ENCODE peak calls at places on chromosomes 5 and 9, in eight cellular contexts. Z, R, H, U, X, O, L and E are unnamed samples.

GRCh38 chr5:74865799-74866652 is at the start of gene FAM169A:
- DNase-seq in Z (peak), R (peak), H (peak), U (no peak), X (peak), O (peak), L (no peak), E (peak)

GRCh38 chr9:134434896-134435506 is 108.7 kb downstream of the RXRA start:
- DNase-seq in Z (peak), R (no peak), H (peak), U (peak), X (peak), O (peak), L (no peak), E (peak)

GRCh38 chr5:389197-389821 is 53.7 kb upstream of the EXOC3 start:
- DNase-seq in Z (peak), R (no peak), H (peak), U (peak), X (peak), O (no peak), L (no peak), E (no peak)

GRCh38 chr9:115117999-115118470 is at the start of gene TNC:
- DNase-seq in Z (no peak), R (peak), H (no peak), U (peak), X (no peak), O (peak), L (no peak), E (peak)

GRCh38 chr9:122248448-122248865 is 16.2 kb downstream of the RBM18 start:
- DNase-seq in Z (no peak), R (no peak), H (no peak), U (peak), X (no peak), O (no peak), L (peak), E (no peak)

GRCh38 chr5:64971538-64971937 is 202.8 kb downstream of the CWC27 start:
- DNase-seq in Z (no peak), R (no peak), H (no peak), U (no peak), X (no peak), O (no peak), L (no peak), E (no peak)

GRCh38 chr5:177419045-177419444 is 7.4 kb upstream of the GRK6 start:
- DNase-seq in Z (no peak), R (no peak), H (no peak), U (no peak), X (no peak), O (no peak), L (no peak), E (no peak)

GRCh38 chr5:4156889-4157288 is 561.3 kb downstream of the IRX1 start:
- DNase-seq in Z (no peak), R (no peak), H (no peak), U (no peak), X (no peak), O (no peak), L (no peak), E (no peak)

GRCh38 chr5:172444626-172445365 is 9.5 kb downstream of the SH3PXD2B start:
- DNase-seq in Z (no peak), R (no peak), H (no peak), U (peak), X (no peak), O (no peak), L (no peak), E (no peak)

GRCh38 chr5:103526164-103526915 is 36.2 kb downstream of the NUDT12 start:
- DNase-seq in Z (no peak), R (no peak), H (no peak), U (no peak), X (no peak), O (no peak), L (no peak), E (no peak)

GRCh38 chr9:110207071-110207923 is 662 bp downstream of the C9orf152 start:
- DNase-seq in Z (no peak), R (no peak), H (peak), U (no peak), X (no peak), O (peak), L (no peak), E (no peak)

GRCh38 chr5:38554860-38555259 is 1.6 kb downstream of the LIFR start:
- DNase-seq in Z (no peak), R (no peak), H (no peak), U (no peak), X (no peak), O (no peak), L (no peak), E (no peak)

GRCh38 chr5:172490739-172491461 is 36.6 kb upstream of the SH3PXD2B start:
- DNase-seq in Z (no peak), R (no peak), H (no peak), U (no peak), X (peak), O (peak), L (no peak), E (no peak)

GRCh38 chr9:105385372-105385985 is 62.4 kb upstream of the FSD1L start:
- DNase-seq in Z (no peak), R (no peak), H (no peak), U (peak), X (peak), O (peak), L (no peak), E (no peak)

GRCh38 chr5:14212838-14213237 is 69.7 kb downstream of the TRIO start:
- DNase-seq in Z (no peak), R (no peak), H (no peak), U (no peak), X (no peak), O (no peak), L (no peak), E (no peak)

GRCh38 chr9:126292736-126293521 is 33.7 kb upstream of the MVB12B start:
- DNase-seq in Z (no peak), R (no peak), H (no peak), U (no peak), X (no peak), O (no peak), L (no peak), E (no peak)

GRCh38 chr5:32581010-32581785 is 4.2 kb upstream of the SUB1 start:
- DNase-seq in Z (no peak), R (no peak), H (no peak), U (no peak), X (no peak), O (no peak), L (no peak), E (no peak)

GRCh38 chr5:129904102-129904666 is at the start of gene CHSY3:
- DNase-seq in Z (peak), R (peak), H (peak), U (peak), X (peak), O (peak), L (peak), E (peak)

GRCh38 chr9:91131433-91131839 is 230.3 kb downstream of the AUH start:
- DNase-seq in Z (no peak), R (no peak), H (no peak), U (peak), X (peak), O (peak), L (peak), E (no peak)

GRCh38 chr9:137545123-137545522 is 5.1 kb downstream of the PNPLA7 start:
- DNase-seq in Z (no peak), R (no peak), H (no peak), U (no peak), X (no peak), O (no peak), L (no peak), E (no peak)

GRCh38 chr9:129602598-129603415 is 18.1 kb downstream of the C9orf50 start:
- DNase-seq in Z (no peak), R (no peak), H (no peak), U (no peak), X (no peak), O (no peak), L (no peak), E (no peak)

GRCh38 chr5:88691945-88692868 is 190.8 kb downstream of the MEF2C start:
- DNase-seq in Z (no peak), R (no peak), H (no peak), U (no peak), X (no peak), O (no peak), L (no peak), E (peak)

GRCh38 chr5:62980884-62981283 is 402.3 kb downstream of the LRRC70 start:
- DNase-seq in Z (no peak), R (no peak), H (no peak), U (no peak), X (no peak), O (no peak), L (no peak), E (no peak)

GRCh38 chr9:95025213-95026170 is 292.0 kb downstream of the FANCC start:
- DNase-seq in Z (peak), R (peak), H (no peak), U (peak), X (peak), O (peak), L (no peak), E (peak)

GRCh38 chr5:150057052-150057451 is 29.3 kb downstream of the CSF1R start:
- DNase-seq in Z (no peak), R (no peak), H (no peak), U (no peak), X (no peak), O (no peak), L (no peak), E (no peak)

GRCh38 chr5:136026636-136027035 is 2.2 kb upstream of the TGFBI start:
- DNase-seq in Z (no peak), R (no peak), H (no peak), U (no peak), X (no peak), O (no peak), L (no peak), E (no peak)

DNA sequence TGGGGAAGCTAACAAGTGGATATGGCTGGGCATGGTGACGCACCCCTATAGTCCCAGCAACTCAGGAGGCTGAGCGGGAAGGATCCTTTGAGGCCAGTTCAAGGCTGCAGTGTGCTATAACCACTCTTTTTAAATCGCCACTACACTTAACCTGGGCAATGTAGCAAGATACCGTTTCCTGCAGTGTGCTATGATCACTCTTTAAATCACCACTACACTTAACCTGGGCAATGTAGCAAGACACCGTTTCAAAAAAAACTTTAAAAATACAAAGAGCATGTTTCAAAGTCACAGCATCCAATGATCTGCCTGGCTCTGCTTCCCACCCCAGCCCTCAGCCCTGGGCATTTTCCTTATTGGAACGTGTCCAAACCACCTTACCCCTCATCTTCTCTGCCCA is 14.5 kb downstream of the GRHPR start:
- DNase-seq in Z (no peak), R (no peak), H (no peak), U (no peak), X (no peak), O (no peak), L (no peak), E (no peak)
- TF ChIP-seq CTCF in Z (no peak), R (no peak), H (no peak), U (no peak), X (no peak), O (no peak), L (no peak), E (no peak)

GRCh38 chr9:5574998-5575397 is 53.9 kb upstream of the RIC1 start:
- DNase-seq in Z (no peak), R (no peak), H (no peak), U (no peak), X (no peak), O (no peak), L (no peak), E (no peak)
- TF ChIP-seq CTCF in Z (no peak), R (no peak), H (no peak), U (no peak), X (no peak), O (no peak), L (no peak), E (no peak)

GRCh38 chr5:95959964-95960801 is 1.5 kb downstream of the ELL2 start:
- DNase-seq in Z (no peak), R (peak), H (no peak), U (no peak), X (no peak), O (peak), L (no peak), E (peak)
- TF ChIP-seq CTCF in Z (no peak), R (no peak), H (no peak), U (no peak), X (no peak), O (peak), L (no peak), E (no peak)

DNA sequence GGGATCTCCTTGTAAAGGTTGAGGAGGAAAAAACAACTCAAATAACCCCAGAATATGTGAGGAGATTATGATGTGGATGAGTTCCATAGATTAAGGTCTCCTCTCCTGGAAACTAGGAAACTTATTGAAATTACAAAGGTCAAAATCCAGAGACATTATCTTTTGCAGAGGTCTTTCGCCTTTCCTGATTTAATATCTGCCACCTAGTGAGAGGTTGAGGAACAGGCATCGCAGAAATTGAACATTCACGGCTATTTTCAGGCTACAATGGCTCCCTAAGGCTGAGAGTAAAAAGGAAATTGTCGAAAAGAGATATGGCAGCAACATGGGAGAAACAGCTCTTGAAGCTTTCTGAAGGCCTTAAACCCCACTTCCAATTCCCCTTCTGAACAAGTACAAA is 127.5 kb upstream of the PLCXD3 start:
- DNase-seq in Z (no peak), R (no peak), H (no peak), U (no peak), X (no peak), O (no peak), L (peak), E (no peak)
- TF ChIP-seq CTCF in Z (peak), R (no peak), H (peak), U (no peak), X (no peak), O (no peak), L (peak), E (peak)